ENCODE peak calls at places on chromosomes 1 and 21, in five cellular contexts. V, K, N, W and D are unnamed samples.

GRCh38 chr1:206723500-206724472 is 39.1 kb downstream of the MAPKAPK2 start:
- DNase-seq in V (no peak), W (peak; percentile 40), N (no peak), K (peak; percentile 87), D (no peak)

GRCh38 chr1:157595356-157595755 is 2.5 kb downstream of the FCRL4 start:
- DNase-seq in K (no peak), W (no peak), V (no peak), N (no peak), D (no peak)

GRCh38 chr1:117612517-117613248 is 6.8 kb downstream of the TENT5C start:
- DNase-seq in K (peak; percentile 67), N (peak; percentile 15), V (no peak), W (no peak), D (no peak)

GRCh38 chr1:59072017-59072947 is 224.6 kb upstream of the FGGY start:
- DNase-seq in W (no peak), N (peak; percentile 55), K (peak; percentile 57), V (no peak), D (no peak)

GRCh38 chr1:67771152-67771551 is 62.1 kb downstream of the GNG12 start:
- DNase-seq in N (no peak), V (no peak), K (peak; percentile 86), W (no peak), D (no peak)

GRCh38 chr1:44655609-44656008 is 18.7 kb downstream of the TMEM53 start:
- DNase-seq in K (no peak), N (no peak), W (no peak), V (no peak), D (peak; percentile 44)

GRCh38 chr1:39886757-39887231 is 3.5 kb upstream of the TRIT1 start:
- DNase-seq in K (no peak), W (no peak), N (no peak), V (no peak), D (no peak)

GRCh38 chr1:28971980-28972771 is 57.8 kb downstream of the EPB41 start:
- DNase-seq in W (no peak), N (no peak), K (peak; percentile 92), V (no peak), D (no peak)

GRCh38 chr1:232543194-232543593 is 86.7 kb downstream of the SIPA1L2 start:
- DNase-seq in N (no peak), W (no peak), V (no peak), K (no peak), D (no peak)

GRCh38 chr1:181033799-181034391 is at the start of gene MR1:
- DNase-seq in V (no peak), N (peak; percentile 57), W (no peak), K (peak; percentile 87), D (no peak)

GRCh38 chr1:16006552-16007485 is 2.8 kb downstream of the SRARP start:
- DNase-seq in V (no peak), N (no peak), W (no peak), K (peak; percentile 10), D (no peak)

GRCh38 chr1:1680031-1680911 is 12.3 kb downstream of the SLC35E2B start:
- DNase-seq in W (peak; percentile 6), N (no peak), K (no peak), V (no peak), D (no peak)

GRCh38 chr1:113701429-113701828 is 57.9 kb downstream of the PHTF1 start:
- DNase-seq in K (peak; percentile 70), W (no peak), N (no peak), V (no peak), D (no peak)

GRCh38 chr1:14128096-14128495 is 428.1 kb downstream of the PRDM2 start:
- DNase-seq in W (no peak), K (no peak), N (no peak), V (no peak), D (no peak)

GRCh38 chr1:16980473-16981268 is at the start of gene MFAP2:
- DNase-seq in W (no peak), K (peak; percentile 37), V (no peak), N (no peak), D (no peak)

GRCh38 chr1:155860939-155861496 is 1.7 kb downstream of the SYT11 start:
- DNase-seq in N (no peak), V (no peak), K (peak; percentile 20), W (no peak), D (no peak)

GRCh38 chr1:201709564-201710295 is 119.2 kb upstream of the IPO9 start:
- DNase-seq in N (peak; percentile 71), V (no peak), K (peak; percentile 67), W (peak; percentile 80), D (peak; percentile 76)

GRCh38 chr1:15062479-15063099 is 91.0 kb upstream of the TMEM51 start:
- DNase-seq in K (no peak), N (no peak), W (no peak), V (no peak), D (peak; percentile 11)

GRCh38 chr1:226646026-226646869 is 92.8 kb downstream of the ITPKB start:
- DNase-seq in V (no peak), K (peak; percentile 26), N (no peak), W (peak; percentile 13), D (no peak)

GRCh38 chr1:196466656-196467055 is 141.6 kb downstream of the KCNT2 start:
- DNase-seq in N (no peak), V (no peak), K (peak; percentile 87), W (no peak), D (no peak)

GRCh38 chr1:33709780-33710713 is 153.8 kb upstream of the HMGB4 start:
- DNase-seq in W (no peak), V (no peak), K (peak; percentile 5), N (no peak), D (no peak)

GRCh38 chr1:1337793-1338147 is 6.7 kb downstream of the TAS1R3 start:
- DNase-seq in W (no peak), V (no peak), N (no peak), K (no peak), D (no peak)

GRCh38 chr1:214827883-214828282 is 224.9 kb downstream of the CENPF start:
- DNase-seq in K (no peak), W (no peak), N (no peak), V (no peak), D (no peak)

GRCh38 chr1:214824758-214825157 is 221.8 kb downstream of the CENPF start:
- DNase-seq in V (no peak), N (no peak), K (no peak), W (no peak), D (no peak)

GRCh38 chr1:214823311-214824117 is 220.5 kb downstream of the CENPF start:
- DNase-seq in N (no peak), K (no peak), W (no peak), V (no peak), D (no peak)
- TF ChIP-seq CTCF in N (no peak), K (no peak), W (no peak), V (no peak), D (no peak)

DNA sequence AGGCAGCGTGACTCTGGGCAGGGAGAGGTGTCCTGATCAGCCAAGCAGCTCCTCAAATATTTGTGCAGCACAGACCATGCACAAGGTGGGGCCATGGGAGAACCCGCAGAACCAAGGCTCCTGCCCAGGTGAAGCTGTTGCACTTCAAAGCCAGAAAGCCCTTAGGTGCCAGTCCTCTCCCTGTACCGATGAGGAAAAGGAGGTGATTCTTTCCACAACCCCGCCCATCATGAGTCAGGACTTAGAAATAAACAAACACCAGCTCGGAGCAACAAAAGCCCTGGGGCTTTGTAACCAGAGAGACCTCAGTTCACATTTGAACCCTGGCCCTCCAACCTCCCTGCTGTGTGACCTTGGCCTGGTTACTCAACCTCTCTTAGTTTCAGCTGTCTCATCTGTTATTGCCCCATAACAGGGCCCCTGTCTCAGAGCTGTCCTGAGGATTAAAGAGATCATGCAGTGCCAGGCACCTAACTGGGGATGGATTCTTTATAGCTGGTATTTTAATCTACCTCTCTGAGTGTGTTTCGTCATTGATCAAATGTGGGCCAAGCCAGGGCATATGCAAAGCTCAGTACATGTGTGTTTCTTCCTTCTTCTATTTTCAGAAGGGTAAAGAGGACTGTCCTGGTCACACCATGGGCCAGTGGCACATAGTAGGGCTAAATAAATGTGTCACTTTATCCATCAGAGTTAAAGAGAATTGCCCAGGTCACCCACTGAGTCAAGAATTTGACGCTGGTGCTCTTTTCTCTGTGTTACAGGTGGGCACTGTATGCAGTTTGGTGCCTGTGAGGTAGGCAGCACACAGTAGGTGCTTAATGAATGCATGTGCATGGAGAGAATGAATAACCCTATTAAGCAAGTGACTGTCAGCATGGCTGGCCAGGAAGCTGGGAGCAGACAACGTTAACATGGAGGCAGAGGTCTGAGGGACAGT is 1.4 kb downstream of the LDLRAD1 start:
- DNase-seq in W (no peak), K (peak; percentile 39), V (no peak), N (peak; percentile 27), D (no peak)
- TF ChIP-seq CTCF in W (no peak), K (no peak), V (no peak), N (no peak), D (no peak)

DNA sequence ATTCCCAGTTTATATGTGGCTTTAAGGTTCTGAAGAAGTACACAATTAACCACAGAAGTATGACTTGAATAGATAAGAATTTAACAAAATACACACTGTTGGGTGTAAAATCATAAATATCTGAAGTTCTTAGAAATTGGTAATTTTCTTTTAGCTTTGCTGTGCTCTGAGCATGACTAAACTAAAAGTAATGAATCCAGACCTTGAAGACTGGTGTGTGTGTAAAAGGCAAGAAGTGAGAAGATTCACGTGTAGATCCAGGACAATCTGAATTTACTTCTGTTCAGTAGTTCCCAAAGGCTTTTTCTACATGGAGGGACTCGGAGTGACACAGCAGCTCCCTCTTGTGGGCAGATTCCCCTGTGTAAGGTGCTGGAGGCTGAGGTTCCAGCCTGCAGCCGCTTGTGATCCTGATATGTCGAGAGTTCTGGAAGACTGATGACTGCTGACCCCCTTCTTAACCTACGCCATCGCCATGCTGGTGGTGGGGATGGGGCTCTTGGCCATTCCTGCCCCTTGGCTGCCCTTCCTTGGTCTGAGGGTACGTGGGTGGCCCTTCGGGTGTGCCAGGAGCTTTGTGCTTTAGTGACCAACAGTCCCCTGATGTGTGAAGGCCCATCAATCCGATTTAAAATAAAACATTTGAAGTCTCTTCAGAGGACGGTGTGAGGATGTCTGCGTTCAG is 62.7 kb downstream of the ADARB1 start:
- DNase-seq in K (peak; percentile 91), N (peak; percentile 73), W (peak; percentile 84), V (peak; percentile 58), D (peak; percentile 93)
- TF ChIP-seq CTCF in K (peak; percentile 93), N (peak; percentile 52), W (peak; percentile 93), V (peak; percentile 81), D (peak; percentile 89)

GRCh38 chr1:150553392-150554085 is 4.3 kb downstream of the ADAMTSL4 start:
- DNase-seq in W (no peak), V (no peak), N (no peak), K (no peak), D (no peak)

GRCh38 chr1:150551049-150551783 is 2.0 kb downstream of the ADAMTSL4 start:
- DNase-seq in K (no peak), V (no peak), N (no peak), W (no peak), D (no peak)

GRCh38 chr1:150554086-150554452 is 4.9 kb downstream of the ADAMTSL4 start:
- DNase-seq in K (no peak), V (no peak), W (no peak), N (no peak), D (no peak)

GRCh38 chr1:150551784-150552691 is 2.8 kb downstream of the ADAMTSL4 start:
- DNase-seq in N (no peak), V (peak; percentile 89), K (peak; percentile 84), W (peak; percentile 86), D (no peak)

DNA sequence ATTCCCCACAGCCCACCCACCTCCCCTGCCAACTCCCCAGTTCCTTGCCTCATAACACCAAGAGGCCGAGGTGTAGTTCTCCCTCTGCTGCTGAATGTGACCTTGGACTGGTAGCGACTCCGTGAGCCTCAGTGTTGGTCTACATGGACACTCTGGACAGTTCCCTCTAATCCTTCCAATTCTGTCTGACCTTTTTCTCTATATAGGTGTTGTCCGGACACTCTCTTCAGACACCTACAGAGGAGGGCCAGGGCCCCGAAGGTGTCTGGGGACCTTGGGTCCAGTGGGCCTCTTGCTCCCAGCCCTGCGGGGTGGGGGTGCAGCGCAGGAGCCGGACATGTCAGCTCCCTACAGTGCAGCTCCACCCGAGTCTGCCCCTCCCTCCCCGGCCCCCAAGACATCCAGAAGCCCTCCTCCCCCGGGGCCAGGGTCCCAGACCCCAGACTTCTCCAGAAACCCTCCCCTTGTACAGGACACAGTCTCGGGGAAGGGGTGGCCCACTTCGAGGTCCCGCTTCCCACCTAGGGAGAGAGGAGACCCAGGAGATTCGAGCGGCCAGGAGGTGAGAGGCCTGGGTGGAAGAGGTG is 3.6 kb downstream of the ADAMTSL4 start:
- DNase-seq in V (no peak), N (no peak), K (no peak), W (no peak), D (no peak)
- TF ChIP-seq CTCF in V (no peak), N (no peak), K (no peak), W (no peak), D (no peak)